ENCODE peak calls at places on chromosome 4, in four cellular contexts. T is transverse colon, N is tibial nerve, D is T-helper 2 cell. I is an unnamed sample.

GRCh38 chr4:83237591-83237990 is 47.0 kb downstream of the COQ2 start:
- DNase-seq in T (no peak), N (no peak), D (no peak), I (no peak)

GRCh38 chr4:8306511-8307021 is 37.0 kb downstream of the HTRA3 start:
- DNase-seq in T (peak), N (no peak), D (no peak), I (peak)

GRCh38 chr4:151835467-151835866 is 74.7 kb upstream of the GATB start:
- DNase-seq in T (no peak), N (no peak), D (no peak), I (no peak)

GRCh38 chr4:6694177-6694901 is 661 bp downstream of the S100P start:
- DNase-seq in T (no peak), N (no peak), D (peak), I (no peak)

GRCh38 chr4:152972821-152973613 is 36.9 kb downstream of the FHDC1 start:
- DNase-seq in T (no peak), N (no peak), D (no peak), I (no peak)

GRCh38 chr4:105548483-105548882 is 3.9 kb upstream of the ARHGEF38 start:
- DNase-seq in T (no peak), N (no peak), D (no peak), I (no peak)

GRCh38 chr4:89823416-89823815 is 13.5 kb downstream of the SNCA start:
- DNase-seq in T (no peak), N (no peak), D (no peak), I (no peak)

GRCh38 chr4:125315571-125316390 is 1.0 kb downstream of the FAT4 start:
- DNase-seq in T (peak), N (no peak), D (no peak), I (no peak)

GRCh38 chr4:139167774-139168444 is 9.1 kb downstream of the ELF2 start:
- DNase-seq in T (no peak), N (no peak), D (no peak), I (no peak)

GRCh38 chr4:185709802-185710486 is 102.0 kb downstream of the SORBS2 start:
- DNase-seq in T (no peak), N (no peak), D (no peak), I (no peak)

I was measured in natural killer cell treated with Interleukin-12 subunit alpha and Interleukin-12 subunit beta and Interleukin-15 and Interleukin-18, amount 100 ng/mL, for 72 hours.